ENCODE peak calls at places on chromosomes 16 and 17, in eight cellular contexts. O, C, E, K, B, U, M and R are unnamed samples.
A peak's percentile ranks its signal among the peaks of the same experiment; 100 is the strongest.

GRCh38 chr16:30187971-30188561 is 4.7 kb downstream of the CORO1A start:
- DNase-seq in C (peak; percentile 49), U (peak; percentile 45), O (no peak), E (no peak), B (no peak), M (no peak), K (no peak), R (no peak)

GRCh38 chr17:8621585-8621984 is 8.9 kb downstream of the MYH10 start:
- DNase-seq in O (peak; percentile 33), K (no peak), M (no peak), E (no peak), C (no peak), U (no peak), B (no peak), R (no peak)

GRCh38 chr16:81003610-81004460 is 2.9 kb downstream of the CMC2 start:
- DNase-seq in U (no peak), O (peak; percentile 54), C (no peak), K (no peak), M (no peak), B (no peak), E (no peak), R (peak; percentile 48)

GRCh38 chr16:228151-228855 is 946 bp downstream of the LUC7L start:
- DNase-seq in M (no peak), K (peak; percentile 28), O (no peak), C (no peak), B (no peak), E (no peak), U (no peak), R (no peak)

GRCh38 chr17:76074390-76075363 is at the start of gene GALR2:
- DNase-seq in K (peak; percentile 34), E (no peak), C (no peak), O (no peak), B (no peak), U (peak; percentile 80), M (no peak), R (no peak)

GRCh38 chr16:54817432-54817831 is 113.2 kb upstream of the IRX5 start:
- DNase-seq in C (no peak), M (no peak), B (peak; percentile 40), U (no peak), E (no peak), K (peak; percentile 23), O (no peak), R (no peak)

GRCh38 chr16:85227924-85228462 is 115.7 kb upstream of the CIBAR2 start:
- DNase-seq in K (peak; percentile 69), B (no peak), O (peak; percentile 90), E (no peak), M (no peak), U (no peak), C (peak; percentile 85), R (no peak)

GRCh38 chr17:65254166-65254565 is 117.0 kb downstream of the RGS9 start:
- DNase-seq in U (no peak), C (no peak), B (no peak), O (peak; percentile 9), E (no peak), K (peak; percentile 61), M (no peak), R (no peak)

GRCh38 chr17:16381496-16381820 is 567 bp downstream of the UBB start:
- DNase-seq in K (no peak), U (no peak), O (no peak), M (no peak), B (no peak), E (no peak), C (no peak), R (no peak)

GRCh38 chr17:74697477-74697876 is 15.2 kb downstream of the CD300LF start:
- DNase-seq in C (no peak), M (no peak), K (no peak), E (no peak), B (no peak), O (no peak), U (no peak), R (no peak)

GRCh38 chr17:74408830-74409229 is 23.1 kb upstream of the GPRC5C start:
- DNase-seq in U (no peak), E (no peak), O (no peak), C (no peak), M (no peak), K (no peak), B (peak; percentile 82), R (no peak)

GRCh38 chr17:1764274-1764673 is 2.4 kb downstream of the SERPINF1 start:
- DNase-seq in E (peak; percentile 96), O (peak; percentile 85), C (peak; percentile 86), K (no peak), B (peak; percentile 66), U (no peak), M (peak; percentile 74), R (peak; percentile 83)

GRCh38 chr17:17876959-17877547 is 40.3 kb upstream of the SREBF1 start:
- DNase-seq in M (no peak), O (peak; percentile 22), K (peak; percentile 23), E (no peak), B (peak; percentile 63), C (peak; percentile 78), U (no peak), R (peak; percentile 69)

GRCh38 chr17:45288825-45289224 is 26.9 kb upstream of the SPATA32 start:
- DNase-seq in E (no peak), K (peak; percentile 40), M (no peak), U (no peak), O (no peak), C (no peak), B (peak; percentile 81), R (peak; percentile 75)

GRCh38 chr16:87331241-87331801 is 14.1 kb upstream of the C16orf95 start:
- DNase-seq in E (no peak), O (no peak), M (no peak), B (no peak), K (no peak), U (no peak), C (peak; percentile 60), R (no peak)

GRCh38 chr17:51045616-51046526 is 74.8 kb downstream of the SPAG9 start:
- DNase-seq in C (no peak), E (no peak), U (no peak), B (no peak), O (no peak), K (no peak), M (no peak), R (no peak)

GRCh38 chr17:70134777-70135176 is 34.6 kb upstream of the KCNJ2 start:
- DNase-seq in O (no peak), K (no peak), B (no peak), E (no peak), M (no peak), U (no peak), C (no peak), R (no peak)

GRCh38 chr17:37743875-37744632 is 805 bp downstream of the HNF1B start:
- DNase-seq in M (no peak), B (peak; percentile 58), C (no peak), O (peak; percentile 23), E (no peak), K (peak; percentile 47), U (peak; percentile 66), R (no peak)

GRCh38 chr17:6910987-6911603 is 79.6 kb upstream of the TEKT1 start:
- DNase-seq in U (no peak), O (peak; percentile 59), B (no peak), M (no peak), C (no peak), K (peak; percentile 67), E (no peak), R (no peak)

GRCh38 chr16:86093801-86094750 is 195.1 kb downstream of the IRF8 start:
- DNase-seq in C (peak; percentile 68), O (no peak), E (no peak), B (no peak), U (no peak), M (no peak), K (no peak), R (no peak)

GRCh38 chr17:78110363-78111011 is 18.1 kb downstream of the TMC6 start:
- DNase-seq in E (no peak), O (no peak), B (no peak), M (no peak), K (no peak), U (no peak), C (peak; percentile 74), R (peak; percentile 94)

GRCh38 chr17:34126496-34126895 is 128.6 kb upstream of the CCL2 start:
- DNase-seq in O (no peak), K (no peak), B (no peak), E (peak; percentile 90), U (peak; percentile 35), C (no peak), M (no peak), R (no peak)
- H3K27ac ChIP-seq in O (no peak overlapping the region), K (no peak overlapping the region), B (no peak overlapping the region), E (no peak overlapping the region), U (no peak overlapping the region), C (no peak overlapping the region), M (no peak overlapping the region), R (no peak overlapping the region)

GRCh38 chr17:58993322-58993721 is 113.4 kb downstream of the TRIM37 start:
- DNase-seq in O (no peak), C (no peak), B (no peak), U (no peak), K (no peak), E (no peak), M (no peak), R (no peak)
- H3K27ac ChIP-seq in O (peak overlapping the region; percentile 54), C (no peak overlapping the region), B (no peak overlapping the region), U (no peak overlapping the region), K (peak overlapping the region; percentile 25), E (no peak overlapping the region), M (no peak overlapping the region), R (no peak overlapping the region)

GRCh38 chr16:10538583-10538982 is 41.8 kb downstream of the EMP2 start:
- DNase-seq in B (no peak), C (peak; percentile 17), O (no peak), K (no peak), E (no peak), U (no peak), M (no peak), R (no peak)

GRCh38 chr16:10537946-10538345 is 42.5 kb downstream of the EMP2 start:
- DNase-seq in B (no peak), K (no peak), O (no peak), E (no peak), U (no peak), C (peak; percentile 40), M (no peak), R (no peak)

GRCh38 chr16:10539256-10539655 is 41.1 kb downstream of the EMP2 start:
- DNase-seq in K (no peak), E (no peak), U (no peak), M (no peak), B (no peak), O (no peak), C (peak; percentile 2), R (no peak)

GRCh38 chr16:10541396-10541795 is 39.0 kb downstream of the EMP2 start:
- DNase-seq in K (no peak), E (no peak), O (no peak), M (no peak), U (no peak), C (no peak), B (no peak), R (no peak)

GRCh38 chr16:10539793-10540192 is 40.6 kb downstream of the EMP2 start:
- DNase-seq in K (no peak), C (peak; percentile 2), O (no peak), M (no peak), B (no peak), U (no peak), E (no peak), R (no peak)
- H3K27ac ChIP-seq in K (no peak overlapping the region), C (no peak overlapping the region), O (no peak overlapping the region), M (no peak overlapping the region), B (no peak overlapping the region), U (no peak overlapping the region), E (no peak overlapping the region), R (no peak overlapping the region)

DNA sequence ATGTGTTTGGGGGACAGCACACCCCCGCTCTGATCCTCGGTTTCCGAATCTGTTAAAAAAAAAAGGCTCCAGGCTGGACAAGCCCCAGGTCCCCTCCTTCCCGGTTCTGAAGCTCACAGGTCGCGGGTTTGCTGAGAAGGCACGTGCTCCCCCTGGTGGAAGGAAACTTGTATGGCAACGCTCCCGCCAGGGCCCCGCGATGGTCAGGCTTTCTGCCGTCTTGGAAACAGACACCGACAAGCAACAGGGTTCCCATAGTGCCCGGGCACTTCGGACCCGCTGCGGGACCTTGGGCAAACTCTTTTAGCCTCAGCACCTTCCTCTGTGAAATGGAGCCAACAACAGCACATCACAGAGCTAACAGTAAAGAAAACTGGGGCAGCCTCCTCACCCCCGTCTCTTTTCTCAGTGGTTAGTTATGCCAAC is 219.0 kb downstream of the RBFOX3 start:
- DNase-seq in O (peak; percentile 50), C (peak; percentile 92), M (peak; percentile 55), K (peak; percentile 93), U (peak; percentile 97), B (peak; percentile 80), E (peak; percentile 94), R (peak; percentile 48)
- H3K27ac ChIP-seq in O (no peak overlapping the region), C (no peak overlapping the region), M (no peak overlapping the region), K (no peak overlapping the region), U (no peak overlapping the region), B (no peak overlapping the region), E (no peak overlapping the region), R (no peak overlapping the region)